ENCODE peak calls at places on chromosomes 13 and 19, in eight cellular contexts. L is pancreas; Y is K562; H is stimulated activated CD4-positive, alpha-beta T cell treated with anti-CD3 and anti-CD28 coated beads, Interleukin-4, amount 100 ng/mL, for 1 hour; T is WTC11; R is T-helper 17 cell; K is A172; D is EL. J is an unnamed sample.

GRCh38 chr13:89845874-89846273 is 1501.6 kb upstream of the MIR17HG start:
- DNase-seq in L (no peak), Y (no peak), H (no peak), T (no peak), R (no peak), K (no peak), D (no peak), J (no peak)

GRCh38 chr19:16872728-16873127 is 16.1 kb upstream of the F2RL3 start:
- DNase-seq in L (no peak), Y (no peak), H (no peak), T (no peak), R (no peak), K (no peak), D (no peak), J (no peak)

GRCh38 chr19:41131186-41131585 is 17.0 kb downstream of the CYP2F1 start:
- DNase-seq in L (no peak), Y (no peak), H (no peak), T (no peak), R (no peak), K (no peak), D (no peak), J (no peak)

GRCh38 chr13:64723735-64724134 is 2506.4 kb downstream of the PCDH9 start:
- DNase-seq in L (no peak), Y (no peak), H (no peak), T (no peak), R (no peak), K (peak), D (peak), J (no peak)

GRCh38 chr19:2015611-2015950 is at the start of gene BTBD2:
- DNase-seq in L (peak), Y (peak), H (peak), T (no peak), R (no peak), K (peak), D (peak), J (no peak)

GRCh38 chr19:19059837-19060611 is 3.8 kb upstream of the SLC25A42 start:
- DNase-seq in L (no peak), Y (peak), H (no peak), T (no peak), R (no peak), K (no peak), D (no peak), J (no peak)

GRCh38 chr19:3508771-3509535 is 2.8 kb downstream of the FZR1 start:
- DNase-seq in L (peak), Y (no peak), H (no peak), T (no peak), R (no peak), K (peak), D (peak), J (no peak)

GRCh38 chr19:13012690-13013608 is 17.7 kb downstream of the NFIX start:
- DNase-seq in L (no peak), Y (peak), H (peak), T (peak), R (no peak), K (peak), D (peak), J (no peak)

GRCh38 chr19:11710313-11710712 is 28.4 kb downstream of the ZNF823 start:
- DNase-seq in L (no peak), Y (no peak), H (no peak), T (no peak), R (no peak), K (no peak), D (no peak), J (no peak)

GRCh38 chr13:106533101-106533939 is 2.1 kb downstream of the EFNB2 start:
- DNase-seq in L (peak), Y (no peak), H (peak), T (peak), R (no peak), K (peak), D (peak), J (peak)

GRCh38 chr13:21006141-21007005 is 55.0 kb downstream of the LATS2 start:
- DNase-seq in L (no peak), Y (no peak), H (no peak), T (no peak), R (no peak), K (no peak), D (no peak), J (no peak)

GRCh38 chr13:19644947-19645439 is 11.5 kb downstream of the MPHOSPH8 start:
- DNase-seq in L (no peak), Y (no peak), H (no peak), T (no peak), R (no peak), K (no peak), D (no peak), J (no peak)

GRCh38 chr19:14012378-14012915 is 6.3 kb upstream of the RFX1 start:
- DNase-seq in L (no peak), Y (no peak), H (no peak), T (no peak), R (no peak), K (no peak), D (no peak), J (no peak)

GRCh38 chr13:76709851-76710250 is 176.4 kb downstream of the KCTD12 start:
- DNase-seq in L (no peak), Y (no peak), H (no peak), T (no peak), R (no peak), K (no peak), D (no peak), J (no peak)

GRCh38 chr13:24905242-24905641 is 141.3 kb downstream of the RNF17 start:
- DNase-seq in L (no peak), Y (no peak), H (no peak), T (no peak), R (no peak), K (no peak), D (peak), J (no peak)